ENCODE peak calls at places on chromosomes 11 and 22, in seven cellular contexts. F, G, Y, C, Q, V and K are unnamed samples.

GRCh38 chr11:954392-955144 is 28.9 kb downstream of the AP2A2 start:
- DNase-seq in F (no peak), G (no peak), Y (no peak), C (no peak), Q (no peak), V (no peak), K (no peak)

GRCh38 chr22:23693979-23694680 is 3.3 kb downstream of the RGL4 start:
- DNase-seq in F (no peak), G (no peak), Y (no peak), C (no peak), Q (no peak), V (no peak), K (no peak)

GRCh38 chr22:46661221-46661851 is 41.1 kb downstream of the GRAMD4 start:
- DNase-seq in F (no peak), G (no peak), Y (peak), C (peak), Q (peak), V (no peak), K (no peak)

GRCh38 chr22:31150615-31151014 is 9.4 kb upstream of the RNF185 start:
- DNase-seq in F (no peak), G (no peak), Y (no peak), C (no peak), Q (peak), V (no peak), K (no peak)

GRCh38 chr11:75775056-75775455 is 6.5 kb downstream of the DGAT2 start:
- DNase-seq in F (peak), G (no peak), Y (no peak), C (no peak), Q (no peak), V (no peak), K (no peak)

GRCh38 chr22:39212721-39213376 is 31.9 kb downstream of the PDGFB start:
- DNase-seq in F (no peak), G (no peak), Y (peak), C (no peak), Q (no peak), V (no peak), K (no peak)

GRCh38 chr11:96156379-96156722 is 186.6 kb downstream of the MAML2 start:
- DNase-seq in F (no peak), G (no peak), Y (no peak), C (no peak), Q (peak), V (no peak), K (no peak)

GRCh38 chr11:75236062-75236461 is 4.5 kb upstream of the TPBGL start:
- DNase-seq in F (peak), G (no peak), Y (no peak), C (no peak), Q (no peak), V (no peak), K (no peak)

GRCh38 chr22:47041201-47042115 is 279.0 kb downstream of the TBC1D22A start:
- DNase-seq in F (no peak), G (no peak), Y (no peak), C (no peak), Q (no peak), V (no peak), K (no peak)

GRCh38 chr11:64711138-64711943 is 11.7 kb downstream of the NRXN2 start:
- DNase-seq in F (no peak), G (no peak), Y (no peak), C (no peak), Q (no peak), V (no peak), K (no peak)
- H3K4me3 ChIP-seq in F (no peak), G (no peak), Y (no peak), C (no peak), Q (no peak), V (no peak), K (no peak)

GRCh38 chr11:132943737-132944556 is 588.4 kb downstream of the OPCML start:
- DNase-seq in F (no peak), G (no peak), Y (no peak), C (no peak), Q (peak), V (no peak), K (no peak)
- H3K4me3 ChIP-seq in F (no peak), G (peak), Y (no peak), C (no peak), Q (peak), V (peak), K (peak)

DNA sequence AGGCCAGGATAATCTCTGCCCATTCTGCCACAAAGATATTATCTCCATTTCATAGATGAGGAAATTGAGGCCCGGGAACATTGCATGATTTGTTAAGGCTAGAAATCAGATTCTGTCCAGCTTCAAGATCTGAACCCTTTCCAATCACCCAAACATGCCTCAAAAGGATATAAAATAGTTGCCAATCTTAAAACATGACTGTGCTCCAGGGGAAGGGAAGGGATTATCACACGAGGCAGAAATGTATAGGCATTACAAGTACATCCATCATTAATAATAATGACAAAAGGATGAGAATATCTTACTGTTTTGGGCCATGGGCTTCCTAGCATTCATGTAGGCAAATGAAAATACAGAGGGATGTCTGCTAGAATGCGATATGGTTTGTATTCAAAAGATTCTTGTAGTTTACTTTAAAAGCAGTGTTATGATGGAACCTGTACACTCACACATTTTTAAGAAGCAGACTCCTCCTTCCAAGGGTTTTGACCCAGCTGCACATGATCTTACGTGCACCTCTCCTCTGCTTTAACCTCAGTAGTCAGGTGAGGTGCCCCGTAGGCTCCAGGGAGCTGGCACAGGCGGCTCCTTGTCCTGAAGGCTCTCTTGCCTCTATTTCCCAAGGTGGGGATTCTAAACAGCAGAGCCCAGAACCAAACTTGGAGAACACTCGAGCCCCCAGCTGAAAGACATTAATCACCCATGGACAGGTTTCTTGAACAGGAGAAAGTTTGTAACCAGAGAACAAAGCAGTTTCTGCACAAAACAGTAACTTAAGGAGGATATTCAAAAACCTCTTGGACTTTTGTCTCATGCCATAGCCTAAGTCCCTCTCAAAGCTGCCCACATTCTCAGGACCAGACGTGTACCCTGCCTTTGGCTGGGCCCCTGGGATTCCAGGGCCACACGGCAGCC is 36.0 kb downstream of the PARVA start:
- DNase-seq in F (no peak), G (no peak), Y (no peak), C (no peak), Q (peak), V (no peak), K (no peak)
- H3K4me3 ChIP-seq in F (no peak), G (no peak), Y (no peak), C (no peak), Q (peak), V (no peak), K (no peak)

GRCh38 chr11:36361901-36362391 is 65.9 kb downstream of the PRR5L start:
- DNase-seq in F (no peak), G (no peak), Y (peak), C (no peak), Q (peak), V (peak), K (peak)
- H3K4me3 ChIP-seq in F (no peak), G (no peak), Y (no peak), C (no peak), Q (peak), V (no peak), K (peak)

GRCh38 chr11:28529046-28529445 is 420.9 kb downstream of the METTL15 start:
- DNase-seq in F (no peak), G (no peak), Y (peak), C (no peak), Q (peak), V (no peak), K (peak)

GRCh38 chr11:28528217-28528616 is 420.0 kb downstream of the METTL15 start:
- DNase-seq in F (no peak), G (no peak), Y (peak), C (no peak), Q (peak), V (no peak), K (no peak)

GRCh38 chr11:28525636-28526405 is 417.6 kb downstream of the METTL15 start:
- DNase-seq in F (no peak), G (no peak), Y (no peak), C (no peak), Q (no peak), V (no peak), K (no peak)

GRCh38 chr11:28526406-28526751 is 418.2 kb downstream of the METTL15 start:
- DNase-seq in F (no peak), G (no peak), Y (peak), C (no peak), Q (peak), V (no peak), K (no peak)

GRCh38 chr11:28529540-28530410 is 421.6 kb downstream of the METTL15 start:
- DNase-seq in F (peak), G (no peak), Y (peak), C (peak), Q (peak), V (peak), K (peak)
- H3K4me3 ChIP-seq in F (no peak), G (no peak), Y (no peak), C (no peak), Q (peak), V (no peak), K (no peak)

GRCh38 chr11:107583629-107584195 is 7.2 kb upstream of the ELMOD1 start:
- DNase-seq in F (no peak), G (no peak), Y (peak), C (no peak), Q (peak), V (no peak), K (no peak)
- H3K4me3 ChIP-seq in F (no peak), G (no peak), Y (no peak), C (no peak), Q (no peak), V (no peak), K (no peak)

DNA sequence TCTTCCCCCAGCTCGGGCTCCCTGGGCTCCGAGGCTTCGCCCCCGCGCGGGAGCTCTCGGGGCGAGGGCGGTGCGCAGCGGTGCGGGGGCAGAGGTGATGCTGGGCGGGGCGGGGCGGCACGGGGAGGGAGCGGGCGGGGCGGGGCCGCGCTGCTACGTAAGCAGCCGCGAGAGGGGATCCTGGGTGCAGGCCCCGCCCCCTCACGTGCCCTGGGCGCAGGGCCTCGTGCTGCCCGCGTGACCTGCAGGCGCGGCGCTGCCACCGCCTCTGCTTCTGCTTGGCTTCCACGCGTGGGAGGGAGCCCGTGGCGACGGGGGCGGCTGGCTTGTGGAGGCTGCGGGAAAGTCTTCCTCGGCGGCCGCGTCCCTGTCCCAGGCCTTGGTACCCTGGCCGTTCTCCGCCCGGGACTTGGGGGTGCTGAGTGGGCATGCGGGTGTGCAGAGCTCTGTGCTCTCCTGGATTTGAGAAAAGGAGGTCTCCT is 132.6 kb upstream of the HSD17B12 start:
- DNase-seq in F (no peak), G (peak), Y (peak), C (no peak), Q (peak), V (no peak), K (no peak)
- H3K4me3 ChIP-seq in F (no peak), G (peak), Y (no peak), C (no peak), Q (peak), V (peak), K (peak)

GRCh38 chr22:25714070-25714469 is 27.9 kb upstream of the MYO18B start:
- DNase-seq in F (no peak), G (no peak), Y (no peak), C (no peak), Q (no peak), V (no peak), K (no peak)

GRCh38 chr22:25722223-25723015 is 19.6 kb upstream of the MYO18B start:
- DNase-seq in F (no peak), G (no peak), Y (peak), C (no peak), Q (peak), V (no peak), K (no peak)

GRCh38 chr22:25714739-25715138 is 27.2 kb upstream of the MYO18B start:
- DNase-seq in F (no peak), G (no peak), Y (no peak), C (no peak), Q (no peak), V (no peak), K (no peak)

GRCh38 chr22:25716637-25717036 is 25.4 kb upstream of the MYO18B start:
- DNase-seq in F (no peak), G (no peak), Y (no peak), C (no peak), Q (no peak), V (no peak), K (no peak)

DNA sequence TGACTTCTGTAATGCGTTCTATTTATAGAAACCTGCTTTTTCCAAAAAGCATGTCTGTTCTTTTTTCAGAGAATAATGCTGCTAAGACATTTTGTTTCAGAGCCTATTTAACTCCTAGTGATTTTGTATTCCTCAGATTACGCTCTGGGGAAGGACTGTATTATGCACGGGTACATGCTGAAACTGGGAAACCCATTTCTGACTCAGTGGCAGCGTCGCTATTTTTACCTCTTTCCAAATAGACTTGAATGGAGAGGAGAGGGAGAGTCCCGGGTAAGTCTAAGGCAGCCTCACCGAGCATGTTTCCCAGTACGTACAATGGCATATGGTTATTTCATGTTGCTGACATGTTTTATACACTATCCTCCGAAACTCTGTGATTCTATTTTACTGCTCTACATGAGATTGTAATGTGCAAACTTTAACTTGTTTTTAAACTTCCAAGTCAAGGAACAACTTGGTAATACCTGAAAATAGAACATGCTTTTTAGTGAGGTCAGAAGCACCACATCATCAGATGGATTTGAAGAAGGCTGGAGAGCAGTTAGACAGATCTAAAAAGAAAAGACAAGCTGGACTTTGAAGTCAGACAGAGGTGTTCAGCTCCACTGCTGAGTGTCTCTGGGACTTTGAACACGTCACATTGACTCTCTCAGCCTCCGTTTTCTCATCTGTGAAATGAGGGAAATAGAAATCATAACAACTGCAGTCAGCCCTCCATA is 23.7 kb upstream of the MYO18B start:
- DNase-seq in F (no peak), G (no peak), Y (no peak), C (no peak), Q (no peak), V (no peak), K (no peak)
- H3K4me3 ChIP-seq in F (no peak), G (no peak), Y (no peak), C (no peak), Q (no peak), V (no peak), K (no peak)